ENCODE peak calls at places on chromosomes 5 and 9, in six cellular contexts. P is brain microvascular endothelial cell, J is neuronal stem cell, Q is Karpas-422, V is prostate gland, T is WERI-Rb-1. I is an unnamed sample.

GRCh38 chr5:147188200-147189108 is 46.4 kb upstream of the STK32A start:
- DNase-seq in P (peak), J (peak), Q (peak), V (peak), T (peak), I (peak)

GRCh38 chr9:99118782-99119466 is 14.0 kb downstream of the TGFBR1 start:
- DNase-seq in P (no peak), J (no peak), Q (no peak), V (no peak), T (no peak), I (no peak)

GRCh38 chr9:31078175-31078574 is 1306.3 kb upstream of the ACO1 start:
- DNase-seq in P (no peak), J (no peak), Q (no peak), V (no peak), T (no peak), I (no peak)

GRCh38 chr5:132103380-132103951 is 29.9 kb downstream of the CSF2 start:
- DNase-seq in P (peak), J (no peak), Q (peak), V (no peak), T (no peak), I (peak)

GRCh38 chr9:7178729-7179128 is 421.0 kb downstream of the KDM4C start:
- DNase-seq in P (no peak), J (no peak), Q (no peak), V (no peak), T (no peak), I (no peak)

GRCh38 chr9:136433849-136434579 is 5.6 kb downstream of the INPP5E start:
- DNase-seq in P (no peak), J (no peak), Q (no peak), V (no peak), T (no peak), I (no peak)

GRCh38 chr5:124544366-124545055 is 201.9 kb downstream of the ZNF608 start:
- DNase-seq in P (peak), J (no peak), Q (no peak), V (no peak), T (no peak), I (no peak)

GRCh38 chr5:157463621-157464407 is 3.8 kb downstream of the NIPAL4 start:
- DNase-seq in P (peak), J (no peak), Q (no peak), V (no peak), T (no peak), I (no peak)

GRCh38 chr9:98375138-98375726 is 119.8 kb upstream of the TBC1D2 start:
- DNase-seq in P (peak), J (no peak), Q (peak), V (no peak), T (no peak), I (no peak)

GRCh38 chr5:134647750-134648424 is 698 bp upstream of the SEC24A start:
- DNase-seq in P (no peak), J (no peak), Q (peak), V (no peak), T (no peak), I (no peak)

GRCh38 chr9:97906236-97906831 is 16.0 kb downstream of the TRMO start:
- DNase-seq in P (no peak), J (no peak), Q (no peak), V (no peak), T (no peak), I (peak)

DNA sequence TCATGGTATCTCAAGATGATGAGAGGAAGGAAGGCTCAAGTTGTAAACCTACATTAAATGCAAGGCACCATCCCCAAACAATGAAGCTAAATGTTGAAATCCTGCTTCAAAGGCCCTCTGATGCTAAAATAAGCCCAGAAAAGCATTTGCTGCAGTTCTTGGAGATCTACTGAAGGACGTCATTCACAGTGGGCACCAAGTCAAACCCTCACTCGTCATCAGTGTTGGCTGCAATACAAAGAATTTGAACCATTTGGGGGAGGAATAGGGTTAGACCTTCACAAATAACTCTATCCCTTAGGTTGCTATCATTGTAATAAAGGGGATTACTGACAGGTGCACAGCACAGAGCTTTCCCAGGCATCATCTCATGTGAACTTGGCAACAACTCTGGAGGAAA is 9.3 kb upstream of the MEGF9 start:
- DNase-seq in P (peak), J (no peak), Q (no peak), V (no peak), T (no peak), I (no peak)
- H3K27ac ChIP-seq in P (no peak), J (no peak), Q (peak), V (no peak), T (no peak), I (no peak)

GRCh38 chr5:27682600-27682999 is 644.2 kb upstream of the CDH9 start:
- DNase-seq in P (peak), J (no peak), Q (peak), V (no peak), T (peak), I (no peak)
- H3K27ac ChIP-seq in P (no peak), J (no peak), Q (no peak), V (no peak), T (no peak), I (no peak)

GRCh38 chr9:81480828-81481604 is 208.3 kb downstream of the TLE1 start:
- DNase-seq in P (no peak), J (no peak), Q (no peak), V (no peak), T (no peak), I (no peak)
- H3K27ac ChIP-seq in P (no peak), J (no peak), Q (no peak), V (no peak), T (no peak), I (no peak)

DNA sequence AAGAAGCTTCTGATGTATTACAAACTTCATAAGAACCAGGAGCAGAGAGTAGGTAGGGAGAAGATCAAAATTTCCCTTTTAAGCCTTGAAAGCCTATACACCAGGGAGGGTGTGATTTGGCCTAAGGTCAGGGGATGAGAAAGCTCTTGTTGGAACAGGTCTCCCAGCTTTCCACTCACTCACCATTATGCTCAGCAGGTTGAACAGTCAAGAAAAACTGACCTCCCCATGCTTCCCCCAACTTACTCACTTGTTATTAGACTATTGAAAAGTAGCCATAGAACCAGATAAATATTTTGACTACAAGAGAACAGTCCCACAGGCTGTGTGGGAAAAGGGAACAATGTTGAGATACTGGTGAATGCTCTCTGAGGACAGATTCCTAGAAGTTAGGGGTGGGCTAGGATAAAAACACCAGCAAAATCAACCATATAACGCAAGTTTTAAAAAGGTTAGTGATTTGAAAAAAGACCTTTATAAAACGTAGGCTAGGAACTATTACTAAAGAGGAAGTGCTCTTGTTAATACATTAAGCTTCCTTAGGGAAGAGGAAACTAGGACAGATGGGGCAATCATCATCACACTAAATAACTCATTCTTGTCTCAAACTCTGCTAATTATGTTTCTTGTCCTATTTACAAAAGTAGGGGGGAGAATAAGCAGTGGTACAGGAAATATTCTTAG is 30.9 kb downstream of the PCDHGC5 start:
- DNase-seq in P (no peak), J (no peak), Q (no peak), V (no peak), T (no peak), I (no peak)
- H3K27ac ChIP-seq in P (no peak), J (peak), Q (peak), V (no peak), T (no peak), I (peak)

GRCh38 chr5:43019615-43020293 is 20.4 kb downstream of the ANXA2R start:
- DNase-seq in P (peak), J (no peak), Q (peak), V (peak), T (peak), I (peak)

GRCh38 chr5:43016217-43016779 is 23.8 kb downstream of the ANXA2R start:
- DNase-seq in P (no peak), J (no peak), Q (no peak), V (no peak), T (no peak), I (no peak)

GRCh38 chr5:43019293-43019614 is 20.9 kb downstream of the ANXA2R start:
- DNase-seq in P (no peak), J (no peak), Q (no peak), V (no peak), T (no peak), I (no peak)

GRCh38 chr5:43020294-43020711 is 19.8 kb downstream of the ANXA2R start:
- DNase-seq in P (no peak), J (no peak), Q (no peak), V (no peak), T (no peak), I (no peak)

GRCh38 chr5:43017438-43017820 is 22.7 kb downstream of the ANXA2R start:
- DNase-seq in P (no peak), J (no peak), Q (peak), V (no peak), T (no peak), I (no peak)
- H3K27ac ChIP-seq in P (peak), J (no peak), Q (peak), V (peak), T (no peak), I (peak)

GRCh38 chr5:161409471-161409870 is 137.1 kb downstream of the GABRB2 start:
- DNase-seq in P (no peak), J (no peak), Q (no peak), V (no peak), T (no peak), I (no peak)

GRCh38 chr5:161410640-161411039 is 135.9 kb downstream of the GABRB2 start:
- DNase-seq in P (no peak), J (no peak), Q (no peak), V (no peak), T (no peak), I (no peak)

GRCh38 chr5:161403121-161403520 is 143.4 kb downstream of the GABRB2 start:
- DNase-seq in P (no peak), J (no peak), Q (no peak), V (no peak), T (no peak), I (no peak)

GRCh38 chr5:161403996-161404395 is 142.5 kb downstream of the GABRB2 start:
- DNase-seq in P (no peak), J (no peak), Q (no peak), V (no peak), T (no peak), I (no peak)

DNA sequence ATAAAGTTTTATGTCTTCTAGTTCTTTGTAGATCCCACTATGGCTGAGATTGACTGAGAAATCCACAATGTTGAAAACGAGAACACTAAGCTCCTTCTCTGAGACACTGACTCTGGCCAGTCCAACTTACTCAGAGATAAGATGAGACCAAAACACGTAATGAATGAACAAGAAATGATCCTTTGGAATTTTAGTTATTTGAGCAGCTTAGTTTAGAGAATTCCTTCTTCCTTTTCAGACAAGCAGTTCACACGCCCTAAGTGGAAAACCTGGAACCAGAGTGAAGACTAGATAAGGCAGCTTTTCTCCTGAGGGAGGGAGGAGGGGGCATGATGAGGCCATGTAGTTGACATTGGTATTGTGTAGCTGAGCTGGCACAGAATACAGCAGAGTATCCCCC is 139.6 kb downstream of the GABRB2 start:
- DNase-seq in P (no peak), J (no peak), Q (no peak), V (no peak), T (no peak), I (no peak)
- H3K27ac ChIP-seq in P (no peak), J (no peak), Q (no peak), V (no peak), T (no peak), I (no peak)

GRCh38 chr5:66872688-66873333 is 276.6 kb downstream of the MAST4 start:
- DNase-seq in P (no peak), J (peak), Q (no peak), V (no peak), T (no peak), I (no peak)
- H3K27ac ChIP-seq in P (no peak), J (peak), Q (no peak), V (no peak), T (no peak), I (no peak)

GRCh38 chr5:168782172-168782571 is 203.0 kb upstream of the PANK3 start:
- DNase-seq in P (no peak), J (no peak), Q (no peak), V (no peak), T (peak), I (no peak)

GRCh38 chr5:168788107-168788506 is 208.9 kb upstream of the PANK3 start:
- DNase-seq in P (no peak), J (no peak), Q (no peak), V (no peak), T (no peak), I (no peak)

GRCh38 chr5:168780888-168781287 is 201.7 kb upstream of the PANK3 start:
- DNase-seq in P (no peak), J (no peak), Q (no peak), V (no peak), T (no peak), I (no peak)

GRCh38 chr5:168786142-168786541 is 207.0 kb upstream of the PANK3 start:
- DNase-seq in P (no peak), J (no peak), Q (no peak), V (no peak), T (no peak), I (no peak)

DNA sequence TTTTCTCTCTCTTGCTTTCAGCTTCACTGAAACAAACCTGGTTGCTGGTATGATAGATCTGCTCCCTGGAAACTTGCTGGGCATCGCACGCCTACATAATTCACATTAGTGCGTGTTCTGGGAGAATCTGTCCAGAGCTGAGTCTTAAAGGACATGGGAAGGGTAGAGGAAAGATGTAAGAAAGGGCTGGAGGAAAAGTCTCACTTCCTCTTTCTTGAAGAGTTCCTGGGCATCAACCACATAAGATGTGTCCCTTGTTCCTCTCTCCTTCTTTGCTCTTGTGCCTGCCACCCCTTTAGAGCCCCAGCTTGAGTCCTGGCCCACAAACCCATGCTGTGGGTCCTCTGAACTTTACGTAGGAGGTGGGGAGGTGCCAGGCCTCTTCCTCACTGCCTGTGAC is 205.3 kb upstream of the PANK3 start:
- DNase-seq in P (no peak), J (no peak), Q (no peak), V (no peak), T (no peak), I (no peak)
- H3K27ac ChIP-seq in P (no peak), J (no peak), Q (no peak), V (no peak), T (no peak), I (no peak)

GRCh38 chr5:135993894-135994514 is 34.8 kb upstream of the TGFBI start:
- DNase-seq in P (peak), J (no peak), Q (no peak), V (no peak), T (no peak), I (no peak)
- H3K27ac ChIP-seq in P (peak), J (no peak), Q (no peak), V (no peak), T (no peak), I (peak)